ENCODE peak calls at places on chromosomes 13 and 19, in five cellular contexts. T is cardiac fibroblast, X is aorta, Z is AG10803, I is brain microvascular endothelial cell. C is an unnamed sample.

GRCh38 chr19:19064811-19065745 is 1.3 kb downstream of the SLC25A42 start:
- DNase-seq in Z (no peak), I (no peak), X (no peak), T (no peak), C (no peak)

GRCh38 chr19:2097330-2098327 is 914 bp downstream of the IZUMO4 start:
- DNase-seq in T (no peak), X (no peak), Z (no peak), I (no peak), C (peak)

GRCh38 chr13:97809576-97809975 is 143.9 kb upstream of the IPO5 start:
- DNase-seq in I (no peak), T (peak), Z (no peak), X (no peak), C (no peak)

GRCh38 chr19:39052243-39052746 is 19.9 kb upstream of the FBXO27 start:
- DNase-seq in Z (peak), I (peak), T (peak), X (peak), C (peak)

GRCh38 chr19:39390460-39390758 is 497 bp downstream of the PAF1 start:
- DNase-seq in X (no peak), Z (no peak), I (no peak), T (no peak), C (peak)

GRCh38 chr19:6773323-6773931 is 919 bp downstream of the VAV1 start:
- DNase-seq in Z (no peak), T (no peak), X (peak), I (no peak), C (no peak)

GRCh38 chr19:13122980-13123957 is 5.2 kb downstream of the NACC1 start:
- DNase-seq in T (no peak), X (no peak), Z (no peak), I (no peak), C (no peak)

GRCh38 chr13:26538363-26539317 is 18.8 kb upstream of the WASF3 start:
- DNase-seq in X (no peak), Z (no peak), I (no peak), T (peak), C (no peak)

GRCh38 chr19:6220385-6221191 is 59.2 kb downstream of the MLLT1 start:
- DNase-seq in T (peak), I (no peak), X (peak), Z (peak), C (no peak)

GRCh38 chr19:42053037-42053935 is 16.7 kb downstream of the GRIK5 start:
- DNase-seq in I (no peak), T (no peak), Z (no peak), X (no peak), C (no peak)

GRCh38 chr19:49786432-49786831 is 19.6 kb downstream of the AP2A1 start:
- DNase-seq in X (no peak), T (peak), I (peak), Z (peak), C (no peak)

GRCh38 chr13:98677398-98677797 is 75.1 kb downstream of the SLC15A1 start:
- DNase-seq in T (peak), X (no peak), I (peak), Z (no peak), C (no peak)

GRCh38 chr13:72808917-72809500 is 27.1 kb downstream of the PIBF1 start:
- DNase-seq in T (peak), Z (peak), X (no peak), I (no peak), C (peak)

GRCh38 chr19:46759817-46760333 is 13.6 kb upstream of the STRN4 start:
- DNase-seq in Z (peak), T (peak), I (peak), X (no peak), C (no peak)

GRCh38 chr19:56120371-56121179 is 520 bp downstream of the ZNF787 start:
- DNase-seq in I (peak), Z (peak), X (peak), T (peak), C (peak)

GRCh38 chr13:66656050-66656449 is 574.1 kb downstream of the PCDH9 start:
- DNase-seq in T (no peak), Z (no peak), I (no peak), X (no peak), C (no peak)

GRCh38 chr13:18236528-18236815 is 945.2 kb downstream of the TUBA3C start:
- DNase-seq in Z (no peak), X (no peak), I (no peak), T (no peak), C (no peak)

GRCh38 chr19:46745521-46746280 is at the start of gene FKRP:
- DNase-seq in I (no peak), T (no peak), X (no peak), Z (no peak), C (no peak)

GRCh38 chr19:18419699-18420460 is 682 bp downstream of the SSBP4 start:
- DNase-seq in X (peak), Z (no peak), I (no peak), T (no peak), C (peak)

GRCh38 chr13:98103531-98103930 is 39.4 kb upstream of the FARP1 start:
- DNase-seq in I (no peak), Z (peak), X (no peak), T (no peak), C (no peak)

GRCh38 chr13:38954291-38954690 is 36.3 kb downstream of the STOML3 start:
- DNase-seq in Z (no peak), I (no peak), T (peak), X (no peak), C (no peak)

GRCh38 chr13:96081888-96082287 is 8.0 kb upstream of the HS6ST3 start:
- DNase-seq in X (no peak), Z (no peak), I (no peak), T (no peak), C (no peak)

GRCh38 chr19:43984687-43985000 is 656 bp downstream of the ZNF155 start:
- DNase-seq in Z (no peak), T (no peak), X (no peak), I (no peak), C (no peak)

GRCh38 chr13:42367836-42368235 is 95.9 kb downstream of the AKAP11 start:
- DNase-seq in X (no peak), Z (no peak), T (peak), I (no peak), C (no peak)

GRCh38 chr19:42693760-42694350 is 46.4 kb downstream of the PSG3 start:
- DNase-seq in T (peak), Z (peak), X (no peak), I (peak), C (peak)

GRCh38 chr19:33894787-33895186 is 98.1 kb downstream of the KCTD15 start:
- DNase-seq in Z (no peak), X (no peak), I (no peak), T (no peak), C (no peak)

C was measured in ACHN.